ENCODE peak calls at places on chromosomes 5 and 9, in four cellular contexts. One of them, this sample, is unnamed.

GRCh38 chr5:17182494-17182893 is 34.9 kb upstream of the BASP1 start:
- DNase-seq in DMS 273 treated with DMSO at 0.1 percent for 48 hours: no peak
- DNase-seq in stimulated activated CD4-positive, alpha-beta T cell treated with anti-CD3 and anti-CD28 coated beads, Interleukin-2, amount 100 ng/mL, for 48 hours: no peak
- DNase-seq in activated CD8-positive, alpha-beta memory T cell treated with anti-CD3 and anti-CD28 coated beads for 4 hours: no peak
- DNase-seq in this sample: no peak

GRCh38 chr9:136044971-136045594 is 50.0 kb downstream of the NACC2 start:
- DNase-seq in DMS 273 treated with DMSO at 0.1 percent for 48 hours: no peak
- DNase-seq in stimulated activated CD4-positive, alpha-beta T cell treated with anti-CD3 and anti-CD28 coated beads, Interleukin-2, amount 100 ng/mL, for 48 hours: no peak
- DNase-seq in activated CD8-positive, alpha-beta memory T cell treated with anti-CD3 and anti-CD28 coated beads for 4 hours: no peak
- DNase-seq in this sample: peak

GRCh38 chr5:164185000-164185399 is 679.6 kb downstream of the MAT2B start:
- DNase-seq in DMS 273 treated with DMSO at 0.1 percent for 48 hours: no peak
- DNase-seq in stimulated activated CD4-positive, alpha-beta T cell treated with anti-CD3 and anti-CD28 coated beads, Interleukin-2, amount 100 ng/mL, for 48 hours: no peak
- DNase-seq in activated CD8-positive, alpha-beta memory T cell treated with anti-CD3 and anti-CD28 coated beads for 4 hours: no peak
- DNase-seq in this sample: no peak

GRCh38 chr9:127130661-127131538 is 8.5 kb upstream of the ANGPTL2 start:
- DNase-seq in DMS 273 treated with DMSO at 0.1 percent for 48 hours: peak
- DNase-seq in stimulated activated CD4-positive, alpha-beta T cell treated with anti-CD3 and anti-CD28 coated beads, Interleukin-2, amount 100 ng/mL, for 48 hours: no peak
- DNase-seq in activated CD8-positive, alpha-beta memory T cell treated with anti-CD3 and anti-CD28 coated beads for 4 hours: no peak
- DNase-seq in this sample: peak

GRCh38 chr5:135030691-135031145 is 3.3 kb downstream of the PITX1 start:
- DNase-seq in DMS 273 treated with DMSO at 0.1 percent for 48 hours: no peak
- DNase-seq in stimulated activated CD4-positive, alpha-beta T cell treated with anti-CD3 and anti-CD28 coated beads, Interleukin-2, amount 100 ng/mL, for 48 hours: no peak
- DNase-seq in activated CD8-positive, alpha-beta memory T cell treated with anti-CD3 and anti-CD28 coated beads for 4 hours: no peak
- DNase-seq in this sample: no peak

GRCh38 chr5:14364096-14364495 is 217.5 kb upstream of the OTULINL start:
- DNase-seq in DMS 273 treated with DMSO at 0.1 percent for 48 hours: no peak
- DNase-seq in stimulated activated CD4-positive, alpha-beta T cell treated with anti-CD3 and anti-CD28 coated beads, Interleukin-2, amount 100 ng/mL, for 48 hours: no peak
- DNase-seq in activated CD8-positive, alpha-beta memory T cell treated with anti-CD3 and anti-CD28 coated beads for 4 hours: no peak
- DNase-seq in this sample: peak

GRCh38 chr5:42990892-42991291 is 49.2 kb downstream of the ANXA2R start:
- DNase-seq in DMS 273 treated with DMSO at 0.1 percent for 48 hours: no peak
- DNase-seq in stimulated activated CD4-positive, alpha-beta T cell treated with anti-CD3 and anti-CD28 coated beads, Interleukin-2, amount 100 ng/mL, for 48 hours: no peak
- DNase-seq in activated CD8-positive, alpha-beta memory T cell treated with anti-CD3 and anti-CD28 coated beads for 4 hours: no peak
- DNase-seq in this sample: no peak

GRCh38 chr5:115801984-115802383 is 14.5 kb downstream of the CDO1 start:
- DNase-seq in DMS 273 treated with DMSO at 0.1 percent for 48 hours: no peak
- DNase-seq in stimulated activated CD4-positive, alpha-beta T cell treated with anti-CD3 and anti-CD28 coated beads, Interleukin-2, amount 100 ng/mL, for 48 hours: no peak
- DNase-seq in activated CD8-positive, alpha-beta memory T cell treated with anti-CD3 and anti-CD28 coated beads for 4 hours: no peak
- DNase-seq in this sample: no peak

GRCh38 chr5:6439588-6440550 is 8.8 kb upstream of the UBE2QL1 start:
- DNase-seq in DMS 273 treated with DMSO at 0.1 percent for 48 hours: no peak
- DNase-seq in stimulated activated CD4-positive, alpha-beta T cell treated with anti-CD3 and anti-CD28 coated beads, Interleukin-2, amount 100 ng/mL, for 48 hours: no peak
- DNase-seq in activated CD8-positive, alpha-beta memory T cell treated with anti-CD3 and anti-CD28 coated beads for 4 hours: no peak
- DNase-seq in this sample: no peak

GRCh38 chr9:93345630-93346239 is 105.8 kb upstream of the FAM120A start:
- DNase-seq in DMS 273 treated with DMSO at 0.1 percent for 48 hours: no peak
- DNase-seq in stimulated activated CD4-positive, alpha-beta T cell treated with anti-CD3 and anti-CD28 coated beads, Interleukin-2, amount 100 ng/mL, for 48 hours: no peak
- DNase-seq in activated CD8-positive, alpha-beta memory T cell treated with anti-CD3 and anti-CD28 coated beads for 4 hours: no peak
- DNase-seq in this sample: peak

GRCh38 chr5:14109771-14110170 is 33.4 kb upstream of the TRIO start:
- DNase-seq in DMS 273 treated with DMSO at 0.1 percent for 48 hours: no peak
- DNase-seq in stimulated activated CD4-positive, alpha-beta T cell treated with anti-CD3 and anti-CD28 coated beads, Interleukin-2, amount 100 ng/mL, for 48 hours: no peak
- DNase-seq in activated CD8-positive, alpha-beta memory T cell treated with anti-CD3 and anti-CD28 coated beads for 4 hours: no peak
- DNase-seq in this sample: no peak

GRCh38 chr9:137439158-137439714 is 1.9 kb downstream of the ENTPD8 start:
- DNase-seq in DMS 273 treated with DMSO at 0.1 percent for 48 hours: no peak
- DNase-seq in stimulated activated CD4-positive, alpha-beta T cell treated with anti-CD3 and anti-CD28 coated beads, Interleukin-2, amount 100 ng/mL, for 48 hours: no peak
- DNase-seq in activated CD8-positive, alpha-beta memory T cell treated with anti-CD3 and anti-CD28 coated beads for 4 hours: no peak
- DNase-seq in this sample: peak

GRCh38 chr5:132435891-132436290 is 54.7 kb downstream of the IRF1 start:
- DNase-seq in DMS 273 treated with DMSO at 0.1 percent for 48 hours: no peak
- DNase-seq in stimulated activated CD4-positive, alpha-beta T cell treated with anti-CD3 and anti-CD28 coated beads, Interleukin-2, amount 100 ng/mL, for 48 hours: no peak
- DNase-seq in activated CD8-positive, alpha-beta memory T cell treated with anti-CD3 and anti-CD28 coated beads for 4 hours: no peak
- DNase-seq in this sample: no peak

GRCh38 chr9:34124103-34124502 is 2.4 kb downstream of the DCAF12 start:
- DNase-seq in DMS 273 treated with DMSO at 0.1 percent for 48 hours: no peak
- DNase-seq in stimulated activated CD4-positive, alpha-beta T cell treated with anti-CD3 and anti-CD28 coated beads, Interleukin-2, amount 100 ng/mL, for 48 hours: no peak
- DNase-seq in activated CD8-positive, alpha-beta memory T cell treated with anti-CD3 and anti-CD28 coated beads for 4 hours: no peak
- DNase-seq in this sample: no peak

GRCh38 chr5:167783145-167783817 is 508.2 kb upstream of the WWC1 start:
- DNase-seq in DMS 273 treated with DMSO at 0.1 percent for 48 hours: no peak
- DNase-seq in stimulated activated CD4-positive, alpha-beta T cell treated with anti-CD3 and anti-CD28 coated beads, Interleukin-2, amount 100 ng/mL, for 48 hours: no peak
- DNase-seq in activated CD8-positive, alpha-beta memory T cell treated with anti-CD3 and anti-CD28 coated beads for 4 hours: no peak
- DNase-seq in this sample: no peak

GRCh38 chr5:89421035-89421434 is 538.1 kb upstream of the MEF2C start:
- DNase-seq in DMS 273 treated with DMSO at 0.1 percent for 48 hours: no peak
- DNase-seq in stimulated activated CD4-positive, alpha-beta T cell treated with anti-CD3 and anti-CD28 coated beads, Interleukin-2, amount 100 ng/mL, for 48 hours: no peak
- DNase-seq in activated CD8-positive, alpha-beta memory T cell treated with anti-CD3 and anti-CD28 coated beads for 4 hours: no peak
- DNase-seq in this sample: no peak

GRCh38 chr5:95963650-95964410 is 2.2 kb upstream of the ELL2 start:
- DNase-seq in DMS 273 treated with DMSO at 0.1 percent for 48 hours: no peak
- DNase-seq in stimulated activated CD4-positive, alpha-beta T cell treated with anti-CD3 and anti-CD28 coated beads, Interleukin-2, amount 100 ng/mL, for 48 hours: peak
- DNase-seq in activated CD8-positive, alpha-beta memory T cell treated with anti-CD3 and anti-CD28 coated beads for 4 hours: no peak
- DNase-seq in this sample: no peak

GRCh38 chr5:34534237-34535108 is 121.7 kb upstream of the RAI14 start:
- DNase-seq in DMS 273 treated with DMSO at 0.1 percent for 48 hours: no peak
- DNase-seq in stimulated activated CD4-positive, alpha-beta T cell treated with anti-CD3 and anti-CD28 coated beads, Interleukin-2, amount 100 ng/mL, for 48 hours: no peak
- DNase-seq in activated CD8-positive, alpha-beta memory T cell treated with anti-CD3 and anti-CD28 coated beads for 4 hours: no peak
- DNase-seq in this sample: no peak

GRCh38 chr5:60346391-60346790 is 353.6 kb downstream of the DEPDC1B start:
- DNase-seq in DMS 273 treated with DMSO at 0.1 percent for 48 hours: no peak
- DNase-seq in stimulated activated CD4-positive, alpha-beta T cell treated with anti-CD3 and anti-CD28 coated beads, Interleukin-2, amount 100 ng/mL, for 48 hours: no peak
- DNase-seq in activated CD8-positive, alpha-beta memory T cell treated with anti-CD3 and anti-CD28 coated beads for 4 hours: no peak
- DNase-seq in this sample: no peak

GRCh38 chr9:20220286-20220685 is 402.0 kb downstream of the MLLT3 start:
- DNase-seq in DMS 273 treated with DMSO at 0.1 percent for 48 hours: no peak
- DNase-seq in stimulated activated CD4-positive, alpha-beta T cell treated with anti-CD3 and anti-CD28 coated beads, Interleukin-2, amount 100 ng/mL, for 48 hours: no peak
- DNase-seq in activated CD8-positive, alpha-beta memory T cell treated with anti-CD3 and anti-CD28 coated beads for 4 hours: no peak
- DNase-seq in this sample: no peak

GRCh38 chr9:682633-683508 is 158.6 kb upstream of the DMRT1 start:
- DNase-seq in DMS 273 treated with DMSO at 0.1 percent for 48 hours: no peak
- DNase-seq in stimulated activated CD4-positive, alpha-beta T cell treated with anti-CD3 and anti-CD28 coated beads, Interleukin-2, amount 100 ng/mL, for 48 hours: no peak
- DNase-seq in activated CD8-positive, alpha-beta memory T cell treated with anti-CD3 and anti-CD28 coated beads for 4 hours: no peak
- DNase-seq in this sample: no peak

GRCh38 chr5:68793074-68793473 is 300.7 kb upstream of the SLC30A5 start:
- DNase-seq in DMS 273 treated with DMSO at 0.1 percent for 48 hours: no peak
- DNase-seq in stimulated activated CD4-positive, alpha-beta T cell treated with anti-CD3 and anti-CD28 coated beads, Interleukin-2, amount 100 ng/mL, for 48 hours: no peak
- DNase-seq in activated CD8-positive, alpha-beta memory T cell treated with anti-CD3 and anti-CD28 coated beads for 4 hours: no peak
- DNase-seq in this sample: no peak

GRCh38 chr5:147560982-147561381 is 51.1 kb upstream of the DPYSL3 start:
- DNase-seq in DMS 273 treated with DMSO at 0.1 percent for 48 hours: no peak
- DNase-seq in stimulated activated CD4-positive, alpha-beta T cell treated with anti-CD3 and anti-CD28 coated beads, Interleukin-2, amount 100 ng/mL, for 48 hours: no peak
- DNase-seq in activated CD8-positive, alpha-beta memory T cell treated with anti-CD3 and anti-CD28 coated beads for 4 hours: no peak
- DNase-seq in this sample: no peak

GRCh38 chr9:129145841-129146292 is 32.2 kb downstream of the IER5L start:
- DNase-seq in DMS 273 treated with DMSO at 0.1 percent for 48 hours: no peak
- DNase-seq in stimulated activated CD4-positive, alpha-beta T cell treated with anti-CD3 and anti-CD28 coated beads, Interleukin-2, amount 100 ng/mL, for 48 hours: no peak
- DNase-seq in activated CD8-positive, alpha-beta memory T cell treated with anti-CD3 and anti-CD28 coated beads for 4 hours: no peak
- DNase-seq in this sample: no peak

GRCh38 chr5:56608216-56608925 is 207.0 kb upstream of the MAP3K1 start:
- DNase-seq in DMS 273 treated with DMSO at 0.1 percent for 48 hours: no peak
- DNase-seq in stimulated activated CD4-positive, alpha-beta T cell treated with anti-CD3 and anti-CD28 coated beads, Interleukin-2, amount 100 ng/mL, for 48 hours: no peak
- DNase-seq in activated CD8-positive, alpha-beta memory T cell treated with anti-CD3 and anti-CD28 coated beads for 4 hours: no peak
- DNase-seq in this sample: no peak

GRCh38 chr9:86093788-86094555 is 5.4 kb downstream of the GOLM1 start:
- DNase-seq in DMS 273 treated with DMSO at 0.1 percent for 48 hours: no peak
- DNase-seq in stimulated activated CD4-positive, alpha-beta T cell treated with anti-CD3 and anti-CD28 coated beads, Interleukin-2, amount 100 ng/mL, for 48 hours: no peak
- DNase-seq in activated CD8-positive, alpha-beta memory T cell treated with anti-CD3 and anti-CD28 coated beads for 4 hours: no peak
- DNase-seq in this sample: no peak

GRCh38 chr9:101995231-101995630 is 256.8 kb upstream of the GRIN3A start:
- DNase-seq in DMS 273 treated with DMSO at 0.1 percent for 48 hours: no peak
- DNase-seq in stimulated activated CD4-positive, alpha-beta T cell treated with anti-CD3 and anti-CD28 coated beads, Interleukin-2, amount 100 ng/mL, for 48 hours: no peak
- DNase-seq in activated CD8-positive, alpha-beta memory T cell treated with anti-CD3 and anti-CD28 coated beads for 4 hours: no peak
- DNase-seq in this sample: no peak

GRCh38 chr5:88251048-88251711 is 17.5 kb downstream of the TMEM161B start:
- DNase-seq in DMS 273 treated with DMSO at 0.1 percent for 48 hours: no peak
- DNase-seq in stimulated activated CD4-positive, alpha-beta T cell treated with anti-CD3 and anti-CD28 coated beads, Interleukin-2, amount 100 ng/mL, for 48 hours: no peak
- DNase-seq in activated CD8-positive, alpha-beta memory T cell treated with anti-CD3 and anti-CD28 coated beads for 4 hours: no peak
- DNase-seq in this sample: no peak